ENCODE peak calls at places on chromosomes 7 and 10, in nine cellular contexts. K is tibial nerve, Y is ovary, B is transverse colon, X is A549, Z is body of pancreas, W is Peyer's patch, A is heart left ventricle, R is stomach. N is an unnamed sample.

GRCh38 chr7:1670894-1671875 is 1.1 kb downstream of the ELFN1 start:
- DNase-seq in B (no peak), X (no peak), K (no peak), R (no peak), W (no peak), A (no peak), Z (no peak), Y (peak), N (peak)

GRCh38 chr7:47795631-47796030 is 152.6 kb downstream of the PKD1L1 start:
- DNase-seq in A (no peak), Y (no peak), K (no peak), B (no peak), R (no peak), Z (no peak), W (no peak), X (no peak), N (no peak)

GRCh38 chr10:30882281-30882680 is 149.4 kb downstream of the ZNF438 start:
- DNase-seq in A (no peak), W (no peak), B (no peak), K (no peak), R (no peak), Y (no peak), Z (no peak), X (no peak), N (no peak)

GRCh38 chr10:58177362-58177947 is 90.2 kb downstream of the IPMK start:
- DNase-seq in W (no peak), Z (no peak), A (no peak), Y (no peak), K (no peak), R (no peak), X (peak), B (no peak), N (no peak)

GRCh38 chr7:128783143-128783799 is 7.7 kb upstream of the OPN1SW start:
- DNase-seq in Z (peak), B (peak), A (peak), R (peak), X (peak), W (no peak), Y (peak), K (peak), N (no peak)

GRCh38 chr7:22280031-22280430 is 76.9 kb downstream of the RAPGEF5 start:
- DNase-seq in Z (no peak), A (no peak), B (no peak), W (no peak), R (no peak), X (no peak), K (no peak), Y (no peak), N (no peak)

GRCh38 chr10:75542084-75542483 is 110.7 kb downstream of the LRMDA start:
- DNase-seq in K (no peak), B (no peak), A (no peak), W (no peak), X (no peak), Y (no peak), R (no peak), Z (no peak), N (no peak)

GRCh38 chr7:157471259-157472125 is 134.7 kb downstream of the DNAJB6 start:
- DNase-seq in A (no peak), W (peak), X (no peak), K (no peak), B (no peak), Y (no peak), R (peak), Z (no peak), N (no peak)

GRCh38 chr10:69217119-69217754 is 2.9 kb upstream of the HKDC1 start:
- DNase-seq in R (no peak), A (no peak), Z (peak), W (no peak), B (no peak), X (peak), K (no peak), Y (no peak), N (no peak)

GRCh38 chr7:92425311-92425947 is 21.9 kb upstream of the GATAD1 start:
- DNase-seq in W (no peak), R (no peak), Z (peak), X (peak), A (no peak), K (no peak), B (peak), Y (no peak), N (no peak)

GRCh38 chr7:39394105-39394504 is 172.1 kb upstream of the YAE1 start:
- DNase-seq in W (no peak), R (no peak), B (no peak), K (no peak), A (no peak), Y (no peak), Z (no peak), X (no peak), N (no peak)

GRCh38 chr10:71657604-71658348 is 61.8 kb downstream of the C10orf105 start:
- DNase-seq in W (no peak), Y (no peak), B (no peak), R (no peak), Z (no peak), K (no peak), A (no peak), X (no peak), N (no peak)

GRCh38 chr7:47714669-47715607 is 133.0 kb upstream of the TNS3 start:
- DNase-seq in B (no peak), A (no peak), R (no peak), Z (no peak), W (peak), Y (no peak), X (no peak), K (no peak), N (no peak)

GRCh38 chr10:20515654-20516053 is 381.5 kb downstream of the NEBL start:
- DNase-seq in Z (no peak), R (no peak), K (no peak), X (no peak), W (no peak), A (no peak), B (no peak), Y (no peak), N (no peak)

GRCh38 chr7:69624431-69624830 is 26.2 kb downstream of the AUTS2 start:
- DNase-seq in Y (no peak), B (no peak), K (no peak), A (no peak), R (no peak), Z (no peak), X (no peak), W (no peak), N (no peak)

GRCh38 chr7:138875794-138876193 is 77.8 kb upstream of the ATP6V0A4 start:
- DNase-seq in Z (no peak), W (peak), R (no peak), X (no peak), B (no peak), Y (no peak), A (no peak), K (no peak), N (no peak)

GRCh38 chr7:105808209-105808608 is 68.2 kb downstream of the ATXN7L1 start:
- DNase-seq in X (no peak), B (no peak), R (no peak), Y (no peak), W (no peak), K (no peak), Z (no peak), A (no peak), N (no peak)

GRCh38 chr7:129266181-129266580 is 41.4 kb downstream of the AHCYL2 start:
- DNase-seq in K (no peak), W (no peak), B (peak), X (no peak), Z (no peak), R (no peak), A (no peak), Y (no peak), N (no peak)

GRCh38 chr10:96967847-96968246 is 135.7 kb downstream of the LCOR start:
- DNase-seq in Y (no peak), X (no peak), Z (no peak), A (no peak), W (no peak), R (no peak), K (no peak), B (no peak), N (no peak)

GRCh38 chr7:131586759-131587158 is 30.3 kb upstream of the PODXL start:
- DNase-seq in X (no peak), R (no peak), Y (no peak), K (no peak), W (no peak), A (no peak), B (no peak), Z (no peak), N (no peak)

DNA sequence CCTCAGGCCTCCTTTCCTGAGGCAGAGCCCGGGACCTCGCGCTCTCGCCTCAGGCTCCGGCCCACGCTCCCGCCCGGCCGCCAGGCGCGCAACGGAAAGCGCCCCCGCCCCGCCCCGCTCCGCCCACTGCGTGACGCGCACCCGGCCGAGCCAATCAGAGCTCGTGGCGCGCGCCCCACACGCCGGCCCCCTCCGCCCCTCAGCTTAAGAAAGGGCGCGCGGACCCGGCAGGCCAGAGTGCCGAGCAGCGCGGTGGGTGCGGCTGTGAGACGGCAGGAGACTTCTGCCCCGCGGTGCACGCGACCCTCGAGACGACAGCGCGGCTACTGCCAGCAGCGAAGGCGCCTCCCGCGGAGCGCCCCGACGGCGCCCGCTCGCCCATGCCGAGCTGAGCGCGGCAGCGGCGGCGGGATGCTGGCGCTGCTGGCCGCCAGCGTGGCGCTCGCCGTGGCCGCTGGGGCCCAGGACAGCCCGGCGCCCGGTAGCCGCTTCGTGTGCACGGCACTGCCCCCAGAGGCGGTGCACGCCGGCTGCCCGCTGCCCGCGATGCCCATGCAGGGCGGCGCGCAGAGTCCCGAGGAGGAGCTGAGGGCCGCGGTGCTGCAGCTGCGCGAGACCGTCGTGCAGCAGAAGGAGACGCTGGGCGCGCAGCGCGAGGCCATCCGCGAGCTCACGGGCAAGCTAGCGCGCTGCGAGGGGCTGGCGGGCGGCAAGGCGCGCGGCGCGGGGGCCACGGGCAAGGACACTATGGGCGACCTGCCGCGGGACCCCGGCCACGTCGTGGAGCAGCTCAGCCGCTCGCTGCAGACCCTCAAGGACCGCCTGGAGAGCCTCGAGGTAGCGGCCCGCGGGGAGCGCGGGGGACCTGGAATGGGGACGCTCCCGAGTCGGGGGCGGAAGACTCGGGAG is at the start of gene NPTX2:
- DNase-seq in Z (peak), A (peak), W (no peak), Y (no peak), R (no peak), B (peak), K (no peak), X (no peak), N (no peak)
- TF ChIP-seq CTCF in Z (peak), A (no peak), W (peak), Y (no peak), R (no peak), B (peak), K (no peak), X (no peak), N (no peak)

GRCh38 chr7:5396542-5396941 is 27.1 kb downstream of the TNRC18 start:
- DNase-seq in K (peak), W (peak), R (peak), Y (no peak), B (peak), Z (peak), A (no peak), X (peak), N (no peak)

GRCh38 chr7:5393328-5393727 is 30.3 kb downstream of the TNRC18 start:
- DNase-seq in K (no peak), R (no peak), W (no peak), X (no peak), A (no peak), B (no peak), Z (no peak), Y (no peak), N (no peak)

GRCh38 chr7:5395246-5395645 is 28.4 kb downstream of the TNRC18 start:
- DNase-seq in K (no peak), B (no peak), Z (no peak), Y (no peak), A (no peak), X (no peak), R (no peak), W (no peak), N (no peak)

GRCh38 chr7:5394264-5395105 is 29.1 kb downstream of the TNRC18 start:
- DNase-seq in Y (no peak), Z (no peak), R (no peak), X (no peak), A (no peak), B (no peak), W (no peak), K (no peak), N (no peak)

GRCh38 chr7:5393748-5394147 is 29.9 kb downstream of the TNRC18 start:
- DNase-seq in B (no peak), X (no peak), K (no peak), R (no peak), W (no peak), Z (no peak), Y (no peak), A (no peak), N (no peak)
- H3K27ac ChIP-seq in B (no peak), X (no peak), K (no peak), R (no peak), W (no peak), Z (no peak), Y (no peak), A (no peak), N (no peak)

GRCh38 chr10:62726142-62726541 is 78.4 kb upstream of the ADO start:
- DNase-seq in X (no peak), Z (no peak), K (no peak), W (no peak), B (no peak), A (no peak), Y (no peak), R (no peak), N (no peak)
- TF ChIP-seq POLR2A in X (no peak), Z (no peak), K (no peak), W (no peak), B (no peak), A (no peak), Y (no peak), R (no peak), N (no peak)

GRCh38 chr7:28298870-28299484 is 113.3 kb upstream of the CREB5 start:
- DNase-seq in A (peak), K (peak), B (no peak), R (no peak), Z (peak), Y (no peak), X (peak), W (no peak), N (no peak)

GRCh38 chr7:28297821-28298439 is 114.4 kb upstream of the CREB5 start:
- DNase-seq in B (no peak), Z (no peak), X (no peak), A (no peak), R (no peak), W (peak), K (no peak), Y (no peak), N (no peak)

GRCh38 chr7:28299556-28299955 is 112.8 kb upstream of the CREB5 start:
- DNase-seq in A (no peak), W (no peak), Y (no peak), X (no peak), R (no peak), Z (no peak), B (no peak), K (no peak), N (no peak)

GRCh38 chr7:28293529-28293835 is 112.9 kb upstream of the JAZF1 start:
- DNase-seq in R (no peak), B (no peak), A (no peak), X (no peak), Y (no peak), W (no peak), K (no peak), Z (no peak), N (no peak)

GRCh38 chr7:28296571-28297483 is 115.5 kb upstream of the CREB5 start:
- DNase-seq in B (peak), X (peak), W (no peak), R (no peak), Y (no peak), Z (no peak), K (no peak), A (no peak), N (no peak)
- TF ChIP-seq CTCF in B (peak), X (peak), W (peak), R (no peak), Y (no peak), Z (no peak), K (no peak), A (peak), N (no peak)

DNA sequence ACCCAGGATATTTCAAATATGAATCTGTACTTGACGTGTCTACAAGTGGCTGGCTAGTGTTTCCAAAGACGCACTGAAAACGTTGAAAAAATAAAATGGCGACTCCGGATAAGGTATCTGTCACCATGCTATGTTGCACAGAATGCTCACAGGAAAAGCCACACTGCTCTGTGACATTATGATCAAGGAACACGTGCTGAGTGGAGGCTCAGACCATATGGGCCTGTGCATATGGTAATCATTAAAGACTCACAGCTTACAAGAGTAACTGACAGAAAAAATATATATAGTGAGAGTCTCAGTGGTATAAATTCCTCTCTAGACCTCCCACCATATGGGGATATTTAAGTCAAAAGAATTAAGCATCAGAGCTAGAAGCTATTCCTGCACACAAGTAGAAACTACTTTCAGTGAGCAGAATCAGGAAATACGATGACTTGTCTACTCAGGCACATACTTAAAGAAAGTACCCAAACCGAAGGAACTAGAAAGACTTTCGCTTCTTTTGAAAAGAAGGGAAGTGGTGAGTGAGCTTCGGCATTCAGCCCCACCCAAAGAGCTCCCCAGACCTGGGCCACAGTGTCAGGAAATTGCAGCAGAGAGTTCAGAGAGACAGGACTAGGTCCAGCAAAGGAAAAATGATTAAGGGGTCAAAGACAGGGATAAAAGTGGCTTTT is 65.1 kb upstream of the MPP7 start:
- DNase-seq in R (no peak), B (peak), W (peak), X (no peak), A (no peak), Y (no peak), K (no peak), Z (peak), N (no peak)
- H3K27ac ChIP-seq in R (no peak), B (peak), W (peak), X (no peak), A (no peak), Y (no peak), K (no peak), Z (no peak), N (no peak)

DNA sequence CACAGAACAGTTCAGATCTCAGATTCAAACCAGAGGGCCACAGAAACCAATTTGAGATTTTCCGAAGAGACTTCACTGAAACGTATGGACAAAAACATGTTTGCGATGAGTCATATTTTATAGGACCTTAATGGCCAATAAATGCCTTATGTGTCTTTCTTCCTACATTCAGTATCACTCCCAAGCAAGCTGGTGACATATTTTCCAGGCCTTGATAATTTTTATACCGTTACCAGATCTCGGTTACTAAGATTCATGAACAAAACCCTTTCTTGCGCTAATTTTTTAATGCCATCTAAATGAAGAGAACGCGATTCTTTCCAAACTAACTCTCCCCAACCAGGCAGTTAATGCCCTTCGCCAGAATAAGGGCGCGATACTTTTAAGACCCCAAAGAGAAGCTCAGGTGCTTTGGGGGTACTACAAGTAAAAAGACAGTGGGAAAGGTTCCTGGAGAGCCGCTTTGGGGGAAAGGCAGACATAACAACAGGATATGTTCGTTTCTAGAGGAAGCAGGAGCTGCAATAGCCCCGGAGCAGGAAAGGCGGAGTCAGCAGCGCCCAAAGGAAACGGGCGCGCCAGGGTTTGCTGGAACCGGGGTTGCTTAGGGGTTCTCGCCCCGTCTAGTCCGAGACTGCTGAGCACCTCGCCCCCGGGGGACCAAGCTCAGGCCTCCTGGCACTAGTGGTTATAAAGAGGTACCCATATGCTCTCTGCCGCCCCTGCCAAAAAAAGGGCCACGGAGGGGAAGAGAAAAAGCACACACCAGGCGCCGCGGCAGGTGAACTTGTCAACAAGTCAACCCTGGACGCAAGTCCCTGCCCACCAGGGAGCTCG is 878 bp downstream of the ICA1 start:
- DNase-seq in X (peak), Z (peak), Y (peak), B (peak), A (peak), K (peak), W (no peak), R (peak), N (peak)
- TF ChIP-seq POLR2A in X (no peak), Z (peak), Y (no peak), B (peak), A (no peak), K (no peak), W (peak), R (no peak), N (no peak)

GRCh38 chr7:27098493-27099223 is 2.9 kb upstream of the HOXA1 start:
- DNase-seq in K (no peak), B (peak), W (no peak), Z (no peak), Y (no peak), R (no peak), A (no peak), X (no peak), N (no peak)
- TF ChIP-seq CTCF in K (no peak), B (no peak), W (no peak), Z (no peak), Y (no peak), R (no peak), A (no peak), X (no peak), N (no peak)

GRCh38 chr10:119375574-119376265 is 166.8 kb downstream of the RGS10 start:
- DNase-seq in K (peak), R (peak), Z (no peak), A (no peak), X (no peak), B (no peak), Y (no peak), W (no peak), N (no peak)

GRCh38 chr10:119378737-119379067 is 163.8 kb downstream of the RGS10 start:
- DNase-seq in W (no peak), R (no peak), B (no peak), X (no peak), Y (no peak), A (no peak), K (no peak), Z (no peak), N (no peak)

GRCh38 chr10:119379466-119380071 is 162.9 kb downstream of the RGS10 start:
- DNase-seq in R (no peak), X (no peak), B (no peak), K (no peak), Z (no peak), Y (no peak), A (no peak), W (no peak), N (no peak)

GRCh38 chr10:119377431-119377830 is 165.1 kb downstream of the RGS10 start:
- DNase-seq in W (no peak), A (no peak), B (no peak), X (no peak), Y (no peak), K (no peak), Z (no peak), R (no peak), N (no peak)

GRCh38 chr10:119377905-119378736 is 164.4 kb downstream of the RGS10 start:
- DNase-seq in Y (no peak), A (peak), X (no peak), B (no peak), K (no peak), W (no peak), R (no peak), Z (no peak), N (no peak)
- H3K27ac ChIP-seq in Y (no peak), A (peak), X (no peak), B (no peak), K (peak), W (no peak), R (no peak), Z (no peak), N (peak)